ENCODE peak calls at places on chromosome 15, in six cellular contexts. Y is ELR; W is CD4-positive, CD25-positive, alpha-beta regulatory T cell; G is IMR-90; F is Daoy; B is BJ. H is an unnamed sample.
A peak's percentile ranks its signal among the peaks of the same experiment; 100 is the strongest.

GRCh38 chr15:96767703-96768434 is 437.4 kb downstream of the NR2F2 start:
- DNase-seq in Y (peak; percentile 73), W (no peak), G (no peak), F (peak; percentile 54), B (no peak), H (no peak)

GRCh38 chr15:89785771-89786135 is 9.6 kb downstream of the MESP2 start:
- DNase-seq in Y (no peak), W (no peak), G (peak; percentile 61), F (no peak), B (no peak), H (no peak)

GRCh38 chr15:22262613-22263020 is 182.3 kb downstream of the OR4M2 start:
- DNase-seq in Y (no peak), W (peak; percentile 53), G (no peak), F (peak; percentile 80), B (no peak), H (no peak)

GRCh38 chr15:48090115-48090514 is 30.7 kb upstream of the SLC24A5 start:
- DNase-seq in Y (no peak), W (no peak), G (no peak), F (no peak), B (no peak), H (peak; percentile 5)

GRCh38 chr15:31905054-31905453 is 125.3 kb upstream of the CHRNA7 start:
- DNase-seq in Y (peak; percentile 13), W (no peak), G (no peak), F (peak; percentile 51), B (no peak), H (no peak)

GRCh38 chr15:98083203-98083910 is 122.9 kb downstream of the ARRDC4 start:
- DNase-seq in Y (no peak), W (no peak), G (no peak), F (peak; percentile 26), B (no peak), H (no peak)

GRCh38 chr15:96559087-96559486 is 228.6 kb downstream of the NR2F2 start:
- DNase-seq in Y (no peak), W (no peak), G (no peak), F (no peak), B (no peak), H (no peak)

GRCh38 chr15:43370975-43371974 is at the start of the genes TUBGCP4 and ZSCAN29:
- DNase-seq in Y (peak; percentile 83), W (peak; percentile 67), G (peak; percentile 62), F (peak; percentile 89), B (no peak), H (peak; percentile 22)

GRCh38 chr15:22930782-22931484 is 49.2 kb downstream of the CYFIP1 start:
- DNase-seq in Y (no peak), W (no peak), G (peak; percentile 27), F (no peak), B (no peak), H (peak; percentile 43)

GRCh38 chr15:100256096-100256984 is 85.4 kb downstream of the ADAMTS17 start:
- DNase-seq in Y (no peak), W (no peak), G (no peak), F (no peak), B (no peak), H (no peak)

GRCh38 chr15:74130089-74130848 is at the start of gene ISLR2:
- DNase-seq in Y (no peak), W (no peak), G (no peak), F (no peak), B (no peak), H (no peak)